ENCODE peak calls at places on chromosome 19, in four cellular contexts. Y is suprapubic skin, U is tibial nerve, W is transverse colon. Z is an unnamed sample.
A peak's percentile ranks its signal among the peaks of the same experiment; 100 is the strongest.

GRCh38 chr19:46980756-46981155 is 38.9 kb upstream of the NPAS1 start:
- DNase-seq in Y (no peak), W (no peak), U (no peak), Z (no peak)

GRCh38 chr19:14502334-14503092 is 6.6 kb upstream of the GIPC1 start:
- DNase-seq in Y (no peak), U (no peak), W (no peak), Z (no peak)

GRCh38 chr19:13931582-13932378 is 6.4 kb downstream of the PODNL1 start:
- DNase-seq in U (no peak), W (no peak), Y (no peak), Z (no peak)

GRCh38 chr19:16034958-16035560 is 41.2 kb upstream of the TPM4 start:
- DNase-seq in Y (no peak), W (no peak), U (no peak), Z (no peak)

GRCh38 chr19:47895165-47895782 is 9.2 kb upstream of the SULT2A1 start:
- DNase-seq in U (no peak), Y (no peak), W (no peak), Z (no peak)

GRCh38 chr19:9132422-9132821 is 5.7 kb upstream of the OR7G3 start:
- DNase-seq in Y (no peak), W (no peak), U (no peak), Z (no peak)

GRCh38 chr19:8489591-8490394 is 12.6 kb downstream of the PRAM1 start:
- DNase-seq in Y (no peak), U (no peak), W (no peak), Z (no peak)

GRCh38 chr19:3061214-3062161 is 807 bp downstream of the TLE5 start:
- DNase-seq in W (peak; percentile 76), U (no peak), Y (no peak), Z (no peak)

GRCh38 chr19:8731428-8732169 is 10.2 kb downstream of the OR2Z1 start:
- DNase-seq in U (no peak), Y (no peak), W (no peak), Z (no peak)

GRCh38 chr19:12821761-12822160 is 12.6 kb downstream of the RTBDN start:
- DNase-seq in U (no peak), Y (no peak), W (no peak), Z (no peak)

GRCh38 chr19:30784850-30785459 is 412.8 kb downstream of the ZNF536 start:
- DNase-seq in U (peak; percentile 45), Y (peak; percentile 77), W (peak; percentile 65), Z (peak; percentile 89)

GRCh38 chr19:50314724-50315700 is 14.2 kb downstream of the KCNC3 start:
- DNase-seq in Y (no peak), W (no peak), U (no peak), Z (no peak)

GRCh38 chr19:15354557-15355296 is 22.4 kb upstream of the BRD4 start:
- DNase-seq in U (no peak), Y (no peak), W (no peak), Z (no peak)

GRCh38 chr19:29527500-29528328 is 1.9 kb downstream of the VSTM2B start:
- DNase-seq in U (no peak), Y (no peak), W (no peak), Z (no peak)

GRCh38 chr19:956747-957451 is 27.2 kb upstream of the WDR18 start:
- DNase-seq in U (no peak), W (no peak), Y (no peak), Z (no peak)

GRCh38 chr19:1357695-1358094 is 26.0 kb upstream of the NDUFS7 start:
- DNase-seq in U (no peak), W (no peak), Y (no peak), Z (no peak)

GRCh38 chr19:952680-953500 is 27.1 kb downstream of the ARID3A start:
- DNase-seq in U (no peak), W (peak; percentile 68), Y (no peak), Z (no peak)

GRCh38 chr19:14616310-14616870 is 33.5 kb downstream of the CLEC17A start:
- DNase-seq in W (no peak), U (no peak), Y (no peak), Z (no peak)

GRCh38 chr19:48539503-48540096 is 12.4 kb upstream of the SULT2B1 start:
- DNase-seq in U (peak; percentile 12), W (peak; percentile 61), Y (no peak), Z (no peak)

GRCh38 chr19:43560687-43561086 is 14.6 kb downstream of the XRCC1 start:
- DNase-seq in W (no peak), U (no peak), Y (no peak), Z (no peak)

GRCh38 chr19:29303035-29303706 is 90.2 kb upstream of the UQCRFS1 start:
- DNase-seq in U (no peak), W (no peak), Y (peak; percentile 28), Z (no peak)

GRCh38 chr19:3771033-3771905 is 759 bp downstream of the RAX2 start:
- DNase-seq in U (no peak), Y (no peak), W (no peak), Z (no peak)

GRCh38 chr19:56765107-56765506 is 75.4 kb downstream of the PEG3 start:
- DNase-seq in W (peak; percentile 26), Y (no peak), U (no peak), Z (no peak)

GRCh38 chr19:51698296-51698695 is 5.2 kb downstream of the SPACA6 start:
- DNase-seq in U (no peak), W (no peak), Y (peak; percentile 21), Z (no peak)

GRCh38 chr19:47650695-47651094 is 41.8 kb downstream of the BICRA start:
- DNase-seq in Y (no peak), U (no peak), W (no peak), Z (no peak)

GRCh38 chr19:46608581-46609345 is 7.6 kb downstream of the CALM3 start:
- DNase-seq in Y (peak; percentile 76), W (peak; percentile 7), U (no peak), Z (no peak)

GRCh38 chr19:22831211-22831610 is 880 bp upstream of the ZNF723 start:
- DNase-seq in W (no peak), U (no peak), Y (peak; percentile 24), Z (no peak)

GRCh38 chr19:41537789-41538188 is 38.2 kb upstream of the CEACAM21 start:
- DNase-seq in Y (no peak), U (no peak), W (no peak), Z (no peak)

GRCh38 chr19:49690656-49691242 is at the start of gene CPT1C:
- DNase-seq in U (peak; percentile 70), W (peak; percentile 75), Y (peak; percentile 91), Z (peak; percentile 94)

GRCh38 chr19:2613507-2614295 is 88.8 kb downstream of the GNG7 start:
- DNase-seq in Y (no peak), U (no peak), W (peak; percentile 50), Z (no peak)

GRCh38 chr19:1283917-1284292 is 1.8 kb upstream of the EFNA2 start:
- DNase-seq in U (no peak), Y (no peak), W (no peak), Z (no peak)

GRCh38 chr19:51441410-51442390 is 16.6 kb downstream of the SIGLEC8 start:
- DNase-seq in Y (no peak), W (peak; percentile 73), U (no peak), Z (no peak)

GRCh38 chr19:35868172-35868822 is at the start of gene APLP1:
- DNase-seq in Y (no peak), U (no peak), W (peak; percentile 59), Z (no peak)

GRCh38 chr19:19873381-19873780 is 7.7 kb downstream of the ZNF253 start:
- DNase-seq in Y (no peak), U (no peak), W (no peak), Z (no peak)

GRCh38 chr19:7925171-7925837 is 631 bp downstream of the CTXN1 start:
- DNase-seq in W (peak; percentile 77), Y (no peak), U (peak; percentile 59), Z (no peak)

DNA sequence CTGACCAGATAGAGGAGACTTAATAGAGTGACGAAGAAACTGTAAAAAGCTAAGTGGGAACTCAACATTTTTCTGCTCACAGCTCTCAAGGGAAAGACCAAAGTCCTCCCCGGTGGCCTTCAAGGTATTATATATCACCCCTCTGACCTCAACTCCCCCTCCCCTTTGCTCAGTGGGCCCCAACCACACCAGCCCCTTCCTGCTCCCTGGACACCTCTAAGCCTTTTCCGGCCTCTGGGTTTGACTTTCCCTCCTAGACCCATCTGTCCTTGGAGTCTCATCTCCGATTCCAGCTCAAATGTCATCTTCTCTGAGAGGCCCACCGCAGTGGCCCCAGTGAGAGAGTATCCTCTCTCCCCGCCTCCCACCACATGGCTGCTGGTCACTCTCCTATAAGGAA is 990 bp upstream of the UHRF1 start:
- DNase-seq in U (no peak), Y (no peak), W (no peak), Z (no peak)
- TF ChIP-seq POLR2A in U (no peak), Y (no peak), W (no peak), Z (no peak)

DNA sequence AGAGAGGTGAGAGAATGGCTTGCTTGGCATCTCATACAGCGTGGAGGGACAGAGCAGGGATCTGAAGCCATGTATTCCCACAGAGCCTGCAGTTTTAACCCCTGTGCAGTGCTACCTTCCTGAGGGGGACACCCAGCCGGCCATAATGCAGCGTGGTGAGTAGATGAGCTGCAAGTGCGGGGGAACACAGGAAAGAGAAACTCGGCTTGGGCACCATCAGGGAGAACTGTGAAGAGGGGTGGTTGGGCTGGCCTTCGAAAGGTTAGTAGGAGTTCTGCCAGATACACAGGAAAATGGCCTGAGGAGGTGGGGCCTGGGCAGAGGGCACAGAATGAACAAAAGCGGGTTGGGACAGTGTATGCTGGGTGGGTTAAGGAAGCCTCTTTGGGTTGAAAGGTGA is 88.3 kb downstream of the SIPA1L3 start:
- DNase-seq in Y (no peak), U (no peak), W (no peak), Z (no peak)
- TF ChIP-seq EP300 in Y (no peak), U (no peak), W (no peak), Z (no peak)

DNA sequence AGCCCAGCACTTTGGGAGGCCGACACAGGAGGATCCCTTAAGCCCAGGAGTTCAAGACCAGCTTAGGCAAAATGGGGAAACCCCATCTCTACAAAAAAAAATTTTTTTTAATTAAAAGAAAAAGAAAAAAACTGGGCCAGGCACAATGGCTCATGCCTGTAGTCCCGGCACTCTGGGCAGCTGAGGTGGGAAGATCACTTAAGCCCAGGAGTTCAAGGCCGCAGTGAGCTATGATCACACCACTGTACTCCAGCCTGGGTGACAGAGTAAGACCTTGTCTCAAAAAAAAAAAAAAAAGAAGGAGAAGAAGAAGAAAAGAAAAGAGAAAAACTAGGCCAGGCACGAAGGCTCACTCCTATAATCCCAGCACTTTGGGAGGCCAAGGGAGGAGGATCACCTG is 4.3 kb downstream of the ELL start:
- DNase-seq in U (no peak), W (no peak), Y (no peak), Z (no peak)
- H3K4me1 ChIP-seq in U (peaks cover 26% of the 10 kb centered on the region), W (peaks cover 33% of the 10 kb centered on the region), Y (peaks cover 74% of the 10 kb centered on the region), Z (peaks cover 77% of the 10 kb centered on the region)

DNA sequence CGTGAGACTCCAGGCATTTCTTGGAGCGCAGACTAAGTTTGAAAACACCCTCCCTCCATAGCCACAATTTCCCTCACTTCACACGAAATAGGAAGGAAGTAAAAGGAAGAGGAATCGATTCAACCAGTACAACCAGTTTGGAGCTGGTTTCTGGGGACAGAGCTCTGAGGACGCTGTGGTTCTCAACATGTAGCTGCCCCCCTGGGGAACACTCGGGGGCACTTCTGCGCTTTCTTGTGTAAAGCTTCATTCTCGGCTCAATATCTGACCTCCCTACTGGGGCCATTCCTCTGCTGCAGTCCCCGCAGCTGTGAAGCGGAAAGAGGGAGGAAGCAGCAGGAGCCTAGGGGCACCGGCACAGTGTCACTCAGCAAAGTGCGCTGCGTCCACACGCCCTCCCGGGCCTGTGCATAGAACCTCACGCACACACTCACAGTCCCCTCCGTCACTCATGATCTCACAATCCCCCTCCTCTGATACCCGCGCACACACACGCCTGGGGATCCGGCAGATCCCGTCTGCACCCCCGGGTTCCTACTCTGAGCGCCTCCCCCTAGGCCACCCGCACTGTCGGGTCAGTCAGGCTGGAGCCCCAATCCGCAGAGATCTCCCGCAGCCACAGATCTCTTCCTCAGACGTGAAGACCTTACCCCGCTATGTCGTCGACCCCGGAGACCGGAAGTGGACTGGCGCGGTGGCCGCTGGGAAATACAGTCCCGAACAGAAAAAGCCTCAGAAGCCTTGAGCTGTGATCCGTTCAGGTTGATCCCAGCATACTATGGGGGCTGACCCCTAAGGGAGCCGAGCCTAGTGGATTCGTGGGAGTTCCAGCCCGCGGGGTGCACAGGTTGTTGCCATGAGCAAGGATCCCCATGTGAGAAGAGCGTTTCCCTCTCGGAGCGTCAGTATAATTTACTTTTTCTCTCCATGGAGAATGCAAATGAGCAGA is at the start of gene ZNF780A:
- DNase-seq in W (peak; percentile 83), Y (peak; percentile 88), U (peak; percentile 58), Z (peak; percentile 94)
- TF ChIP-seq POLR2A in W (peak; percentile 63), Y (no peak), U (peak; percentile 3), Z (no peak)

Z was measured in esophagus muscularis mucosa.